ENCODE peak calls at places on chromosomes 16 and 17, in nine cellular contexts. I is T-cell; X is ELR; B is stimulated activated naive B cell treated with anti-CD40 and anti-IgM and Interleukin-4, amounts not matched to agents 10 μg/mL and 1 μg/mL and 100 μg/mL, for 72 hours; Y is activated gamma-delta T cell treated with anti-CD3 and anti-CD28 coated beads, Interleukin-2, amount 50 U/mL, for 16 hours; K is IMR-90; U is SIG-M5; D is pancreas; O is anterior cingulate cortex. H is an unnamed sample.

GRCh38 chr16:21083729-21084268 is 66.8 kb downstream of the DNAH3 start:
- DNase-seq in I (peak; percentile 10), X (peak; percentile 64), B (peak; percentile 6), Y (peak; percentile 18), K (peak; percentile 54), U (no peak), D (peak; percentile 57), O (peak; percentile 18), H (peak; percentile 25)

GRCh38 chr16:46862555-46863447 is 21.4 kb upstream of the GPT2 start:
- DNase-seq in I (no peak), X (peak; percentile 74), B (no peak), Y (no peak), K (peak; percentile 37), U (no peak), D (no peak), O (no peak), H (no peak)

GRCh38 chr17:82343560-82343959 is 10.0 kb upstream of the SECTM1 start:
- DNase-seq in I (no peak), X (no peak), B (no peak), Y (no peak), K (no peak), U (no peak), D (no peak), O (no peak), H (no peak)

GRCh38 chr17:79626156-79626890 is 15.5 kb upstream of the RBFOX3 start:
- DNase-seq in I (no peak), X (no peak), B (no peak), Y (no peak), K (no peak), U (no peak), D (no peak), O (no peak), H (no peak)

GRCh38 chr17:82691714-82692113 is 6.8 kb downstream of the RAB40B start:
- DNase-seq in I (no peak), X (no peak), B (no peak), Y (no peak), K (no peak), U (no peak), D (no peak), O (no peak), H (no peak)

GRCh38 chr17:78173025-78173715 is 4.8 kb downstream of the SYNGR2 start:
- DNase-seq in I (no peak), X (no peak), B (peak; percentile 29), Y (no peak), K (no peak), U (no peak), D (no peak), O (no peak), H (no peak)

GRCh38 chr17:6603746-6604325 is 36.7 kb downstream of the KIAA0753 start:
- DNase-seq in I (no peak), X (no peak), B (no peak), Y (no peak), K (peak; percentile 30), U (no peak), D (no peak), O (peak; percentile 0), H (peak; percentile 5)

GRCh38 chr17:19004601-19005441 is at the start of gene FAM83G:
- DNase-seq in I (peak; percentile 75), X (peak; percentile 92), B (peak; percentile 71), Y (peak; percentile 88), K (peak; percentile 71), U (no peak), D (peak; percentile 90), O (no peak), H (no peak)

GRCh38 chr16:9151597-9151996 is 60.2 kb downstream of the HAPSTR1 start:
- DNase-seq in I (no peak), X (peak; percentile 68), B (no peak), Y (no peak), K (peak; percentile 84), U (no peak), D (no peak), O (no peak), H (no peak)

GRCh38 chr16:19143241-19143640 is 24.8 kb upstream of the SYT17 start:
- DNase-seq in I (no peak), X (no peak), B (no peak), Y (no peak), K (no peak), U (no peak), D (no peak), O (no peak), H (no peak)

GRCh38 chr17:73972901-73973300 is 230.6 kb upstream of the RPL38 start:
- DNase-seq in I (no peak), X (no peak), B (no peak), Y (no peak), K (no peak), U (no peak), D (no peak), O (no peak), H (no peak)

GRCh38 chr17:44350733-44351226 is 5.7 kb downstream of the GRN start:
- DNase-seq in I (peak; percentile 59), X (peak; percentile 74), B (peak; percentile 66), Y (peak; percentile 59), K (peak; percentile 44), U (no peak), D (peak; percentile 78), O (peak; percentile 63), H (peak; percentile 62)

GRCh38 chr17:79942591-79943353 is 92.9 kb downstream of the TBC1D16 start:
- DNase-seq in I (no peak), X (peak; percentile 59), B (no peak), Y (no peak), K (peak; percentile 18), U (no peak), D (peak; percentile 32), O (no peak), H (no peak)

GRCh38 chr16:67779256-67780014 is 26.9 kb downstream of the RANBP10 start:
- DNase-seq in I (no peak), X (no peak), B (no peak), Y (no peak), K (no peak), U (no peak), D (no peak), O (no peak), H (no peak)

GRCh38 chr16:52271088-52271487 is 275.9 kb downstream of the TOX3 start:
- DNase-seq in I (no peak), X (no peak), B (no peak), Y (no peak), K (no peak), U (no peak), D (no peak), O (no peak), H (no peak)

GRCh38 chr17:41925991-41926590 is 4.3 kb upstream of the ODAD4 start:
- DNase-seq in I (no peak), X (no peak), B (no peak), Y (no peak), K (no peak), U (no peak), D (no peak), O (no peak), H (no peak)

GRCh38 chr16:81493755-81494433 is 49.3 kb downstream of the CMIP start:
- DNase-seq in I (no peak), X (peak; percentile 91), B (no peak), Y (peak; percentile 25), K (peak; percentile 94), U (no peak), D (peak; percentile 91), O (no peak), H (no peak)

GRCh38 chr16:14564881-14565687 is 65.0 kb downstream of the PARN start:
- DNase-seq in I (no peak), X (peak; percentile 1), B (no peak), Y (no peak), K (peak; percentile 14), U (no peak), D (no peak), O (no peak), H (no peak)

GRCh38 chr17:7440823-7441174 is 1.5 kb downstream of the FGF11 start:
- DNase-seq in I (no peak), X (peak; percentile 35), B (no peak), Y (no peak), K (no peak), U (no peak), D (peak; percentile 65), O (no peak), H (no peak)

GRCh38 chr17:77365584-77366186 is 224.9 kb downstream of the SEC14L1 start:
- DNase-seq in I (no peak), X (peak; percentile 90), B (no peak), Y (no peak), K (peak; percentile 93), U (no peak), D (peak; percentile 65), O (no peak), H (no peak)

GRCh38 chr17:2928294-2928890 is 132.2 kb downstream of the RAP1GAP2 start:
- DNase-seq in I (no peak), X (no peak), B (no peak), Y (no peak), K (no peak), U (no peak), D (no peak), O (no peak), H (no peak)

GRCh38 chr16:47644166-47644565 is 183.0 kb downstream of the PHKB start:
- DNase-seq in I (no peak), X (peak; percentile 79), B (no peak), Y (no peak), K (peak; percentile 89), U (no peak), D (no peak), O (no peak), H (no peak)

GRCh38 chr16:74716355-74716754 is 15.7 kb upstream of the MLKL start:
- DNase-seq in I (no peak), X (no peak), B (no peak), Y (no peak), K (no peak), U (no peak), D (no peak), O (no peak), H (no peak)

GRCh38 chr16:89393731-89394406 is 96.5 kb downstream of the ANKRD11 start:
- DNase-seq in I (no peak), X (no peak), B (no peak), Y (no peak), K (no peak), U (no peak), D (no peak), O (no peak), H (no peak)

GRCh38 chr17:29250666-29251065 is 4.0 kb downstream of the CRYBA1 start:
- DNase-seq in I (no peak), X (peak; percentile 85), B (no peak), Y (no peak), K (peak; percentile 93), U (no peak), D (no peak), O (no peak), H (no peak)

GRCh38 chr16:84320511-84320910 is 25.8 kb downstream of the WFDC1 start:
- DNase-seq in I (no peak), X (no peak), B (no peak), Y (no peak), K (no peak), U (no peak), D (no peak), O (no peak), H (no peak)